ENCODE peak calls at places on chromosomes 6 and 20, in five cellular contexts. J is tibial artery, D is psoas muscle, B is ovary, Z is transverse colon. O is an unnamed sample.

GRCh38 chr6:11262231-11262630 is 29.8 kb upstream of the NEDD9 start:
- DNase-seq in J (no peak), D (no peak), B (no peak), Z (no peak), O (no peak)

GRCh38 chr20:11229772-11230171 is 556.0 kb upstream of the JAG1 start:
- DNase-seq in J (peak; percentile 84), D (peak; percentile 48), B (peak; percentile 75), Z (peak; percentile 8), O (peak; percentile 54)

GRCh38 chr6:153312633-153313032 is 181.6 kb upstream of the RGS17 start:
- DNase-seq in J (no peak), D (no peak), B (no peak), Z (peak; percentile 12), O (no peak)

GRCh38 chr6:142071981-142072380 is 60.7 kb upstream of the GJE1 start:
- DNase-seq in J (no peak), D (no peak), B (no peak), Z (no peak), O (no peak)

GRCh38 chr20:36093025-36093803 is 61.3 kb upstream of the EPB41L1 start:
- DNase-seq in J (peak; percentile 77), D (peak; percentile 72), B (peak; percentile 72), Z (peak; percentile 79), O (peak; percentile 50)

GRCh38 chr6:75896526-75896925 is 147.5 kb downstream of the MYO6 start:
- DNase-seq in J (no peak), D (no peak), B (no peak), Z (no peak), O (no peak)

GRCh38 chr6:90425161-90425641 is 128.6 kb upstream of the BACH2 start:
- DNase-seq in J (no peak), D (no peak), B (no peak), Z (no peak), O (no peak)

GRCh38 chr6:117548797-117549301 is 53.5 kb downstream of the GOPC start:
- DNase-seq in J (no peak), D (no peak), B (no peak), Z (no peak), O (no peak)

GRCh38 chr6:56868687-56869086 is 86.2 kb upstream of the BEND6 start:
- DNase-seq in J (no peak), D (no peak), B (no peak), Z (no peak), O (no peak)

GRCh38 chr6:84871925-84872324 is 107.5 kb upstream of the TBX18 start:
- DNase-seq in J (no peak), D (no peak), B (no peak), Z (no peak), O (no peak)

DNA sequence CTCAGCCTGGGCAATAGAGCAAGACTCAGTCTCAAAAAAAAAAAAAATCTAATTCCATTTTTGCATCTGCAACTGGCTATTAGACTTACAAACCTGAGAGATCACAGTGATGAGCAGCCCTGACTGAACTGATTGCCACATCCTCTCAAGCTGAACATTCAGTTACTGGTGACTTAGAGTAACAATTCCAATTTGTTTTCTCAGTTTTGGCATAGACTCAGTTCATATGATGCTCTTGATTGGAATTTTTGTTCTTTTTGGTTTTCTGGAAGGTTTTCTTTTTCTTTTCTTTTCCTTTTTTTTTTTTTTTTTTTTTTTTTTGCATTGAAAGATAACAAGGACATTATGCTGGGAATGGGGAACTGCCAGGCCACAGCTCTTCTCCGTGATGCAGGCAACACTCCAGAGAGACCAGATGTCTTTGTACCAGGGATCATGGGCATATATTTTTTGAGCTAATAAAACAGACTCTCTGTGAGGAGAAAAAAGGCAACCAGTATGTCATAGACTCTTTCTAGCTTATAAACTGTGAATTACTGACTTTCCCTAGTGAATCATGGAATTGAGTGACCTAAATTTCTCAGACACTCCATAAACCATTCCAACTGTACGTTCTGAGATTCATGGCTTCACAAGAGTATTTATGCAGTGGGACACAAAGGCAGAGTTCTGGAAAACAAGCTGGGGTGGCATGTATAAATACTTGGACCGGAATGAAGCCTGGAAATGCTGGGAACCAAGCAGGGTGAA is 86.0 kb upstream of the SLC2A12 start:
- DNase-seq in J (no peak), D (no peak), B (no peak), Z (no peak), O (no peak)
- H3K27ac ChIP-seq in J (peak overlapping the region; percentile 57), D (no peak overlapping the region), B (no peak overlapping the region), Z (no peak overlapping the region), O (peak overlapping the region; percentile 45)

GRCh38 chr6:137217801-137218472 is 1.2 kb downstream of the IFNGR1 start:
- DNase-seq in J (no peak), D (peak; percentile 59), B (no peak), Z (peak; percentile 67), O (no peak)

GRCh38 chr6:137218917-137219663 is at the start of gene IFNGR1:
- DNase-seq in J (peak; percentile 98), D (peak; percentile 99), B (peak; percentile 99), Z (peak; percentile 99), O (peak; percentile 90)

GRCh38 chr6:137218473-137218916 is 690 bp downstream of the IFNGR1 start:
- DNase-seq in J (no peak), D (peak; percentile 67), B (no peak), Z (peak; percentile 52), O (peak; percentile 28)

GRCh38 chr6:137222376-137222775 is 3.2 kb upstream of the IFNGR1 start:
- DNase-seq in J (no peak), D (no peak), B (no peak), Z (no peak), O (no peak)

GRCh38 chr6:137219664-137220252 is 573 bp upstream of the IFNGR1 start:
- DNase-seq in J (no peak), D (no peak), B (no peak), Z (no peak), O (no peak)
- TF ChIP-seq CTCF in J (no peak), D (no peak), B (no peak), Z (no peak), O (no peak)

GRCh38 chr20:47227119-47227518 is 129.4 kb downstream of the ZMYND8 start:
- DNase-seq in J (no peak), D (no peak), B (no peak), Z (no peak), O (no peak)

GRCh38 chr20:47223896-47224295 is 132.6 kb downstream of the ZMYND8 start:
- DNase-seq in J (no peak), D (no peak), B (no peak), Z (no peak), O (no peak)

GRCh38 chr20:47224300-47224791 is 132.2 kb downstream of the ZMYND8 start:
- DNase-seq in J (no peak), D (peak; percentile 47), B (no peak), Z (no peak), O (no peak)

GRCh38 chr20:47224857-47225256 is 131.6 kb downstream of the ZMYND8 start:
- DNase-seq in J (no peak), D (no peak), B (no peak), Z (no peak), O (no peak)

DNA sequence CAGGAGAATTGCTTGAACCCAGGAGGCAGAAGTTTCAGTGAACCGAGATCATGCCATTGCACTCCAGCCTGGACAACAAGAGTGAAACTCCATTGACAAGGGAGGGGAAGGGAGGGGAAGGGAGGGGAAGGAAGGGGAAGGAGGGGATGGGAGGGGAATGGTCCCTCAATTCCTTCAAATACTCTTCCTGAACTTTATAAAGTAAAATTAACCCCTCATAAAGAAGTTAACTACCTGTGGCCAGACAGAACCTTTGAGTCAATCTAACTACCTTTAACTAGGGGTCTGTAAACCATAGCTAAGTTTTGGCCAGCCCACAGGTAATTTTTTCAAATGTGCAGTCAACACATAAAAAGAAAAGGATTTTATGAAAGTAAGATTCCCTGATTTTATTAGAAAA is 131.0 kb downstream of the ZMYND8 start:
- DNase-seq in J (no peak), D (no peak), B (no peak), Z (no peak), O (no peak)
- H3K9me3 ChIP-seq in J (no peaks in the 10 kb centered on the region), D (no peaks in the 10 kb centered on the region), B (no peaks in the 10 kb centered on the region), Z (no peaks in the 10 kb centered on the region), O (no peaks in the 10 kb centered on the region)

GRCh38 chr6:170137176-170137891 is 153.5 kb downstream of the DLL1 start:
- DNase-seq in J (peak; percentile 60), D (peak; percentile 76), B (peak; percentile 64), Z (peak; percentile 23), O (no peak)
- H3K27ac ChIP-seq in J (no peak overlapping the region), D (peak overlapping the region; percentile 69), B (no peak overlapping the region), Z (peak overlapping the region; percentile 42), O (no peak overlapping the region)

DNA sequence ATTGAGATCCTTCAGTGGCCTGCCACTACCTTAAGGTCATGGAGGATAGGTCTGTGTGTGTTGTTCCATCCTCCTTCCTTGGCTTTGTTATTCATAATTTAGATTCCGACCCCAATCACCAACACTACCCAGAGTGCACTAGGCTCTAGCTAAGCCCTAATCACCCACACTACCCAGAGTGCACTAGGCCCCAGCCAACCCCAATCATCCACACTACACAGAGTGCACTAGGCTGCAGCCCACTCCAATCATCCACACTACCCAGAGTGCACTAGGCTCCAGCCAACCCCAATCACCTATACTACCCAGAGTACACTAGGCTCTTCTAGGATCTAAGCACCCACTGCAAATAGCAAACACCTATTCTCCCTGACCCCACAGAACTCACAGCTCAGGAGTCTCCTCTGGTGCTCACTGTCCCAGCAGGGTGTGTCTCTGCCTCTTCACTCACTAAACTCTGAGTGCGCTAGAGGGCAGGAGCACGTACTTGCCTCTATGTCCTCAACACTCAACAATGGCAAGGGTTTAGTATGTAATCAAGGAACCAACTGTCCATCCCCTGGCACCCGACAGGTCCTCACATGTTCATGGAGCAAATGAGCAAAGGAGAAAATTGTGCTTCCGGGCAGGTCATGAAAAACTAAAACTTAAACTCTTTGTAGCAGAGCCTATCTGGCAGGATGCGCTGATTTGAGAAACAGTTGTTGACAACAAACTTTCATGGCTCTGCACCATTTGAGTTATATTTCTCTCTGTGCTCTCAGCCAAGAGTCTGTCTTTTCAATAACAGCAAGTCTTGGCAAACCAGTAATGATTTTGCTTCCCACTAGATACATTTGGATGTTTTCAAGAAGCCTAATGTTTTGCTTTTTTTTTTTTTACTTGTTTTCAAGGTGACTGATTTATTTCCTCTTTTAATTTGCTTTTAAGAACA is 54.3 kb downstream of the SLC22A23 start:
- DNase-seq in J (no peak), D (no peak), B (no peak), Z (peak; percentile 55), O (no peak)
- TF ChIP-seq CTCF in J (no peak), D (no peak), B (no peak), Z (no peak), O (no peak)

GRCh38 chr6:27452496-27452897 is 20.4 kb downstream of the ZNF184 start:
- DNase-seq in J (no peak), D (no peak), B (no peak), Z (no peak), O (no peak)

GRCh38 chr6:27442932-27443331 is 30.0 kb downstream of the ZNF184 start:
- DNase-seq in J (no peak), D (no peak), B (no peak), Z (no peak), O (no peak)

GRCh38 chr6:27451660-27452390 is 21.1 kb downstream of the ZNF184 start:
- DNase-seq in J (no peak), D (no peak), B (no peak), Z (no peak), O (no peak)

DNA sequence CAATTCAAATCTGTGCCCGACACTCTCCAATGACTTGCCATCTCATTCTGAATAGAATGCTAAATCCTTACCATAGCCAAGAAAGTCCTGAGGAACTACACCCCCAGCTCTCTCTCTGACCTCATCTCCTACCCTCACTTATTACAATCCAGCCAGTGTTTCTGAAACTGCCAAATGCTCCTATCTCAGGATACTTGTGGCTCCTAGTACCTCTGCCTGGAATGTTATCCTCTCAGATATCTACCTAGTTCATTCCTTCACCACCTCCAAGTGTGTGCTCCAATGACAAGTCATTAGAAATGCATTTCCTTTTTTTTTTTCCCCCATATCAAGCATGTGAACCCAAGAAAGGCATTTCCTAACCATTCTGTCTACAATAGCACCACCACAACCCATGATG is 24.4 kb downstream of the ZNF184 start:
- DNase-seq in J (no peak), D (no peak), B (no peak), Z (no peak), O (no peak)
- H3K9me3 ChIP-seq in J (peaks cover 87% of the 10 kb centered on the region), D (peaks cover 83% of the 10 kb centered on the region), B (no peaks in the 10 kb centered on the region), Z (peaks cover 66% of the 10 kb centered on the region), O (peaks cover 86% of the 10 kb centered on the region)